ENCODE peak calls at places on chromosomes 13 and 19, in ten cellular contexts. I, J, F, K, Z, H, P, A, Y and L are unnamed samples.

GRCh38 chr13:110226051-110226562 is 80.8 kb downstream of the COL4A1 start:
- DNase-seq in F (no peak), I (no peak), Z (peak), P (no peak), A (no peak), Y (no peak), H (peak), K (no peak), J (no peak), L (no peak)

GRCh38 chr19:30361721-30362120 is 10.5 kb upstream of the ZNF536 start:
- DNase-seq in H (no peak), Y (no peak), F (no peak), Z (no peak), I (no peak), J (no peak), P (no peak), A (no peak), K (no peak), L (no peak)

GRCh38 chr19:5118026-5118425 is 149.1 kb downstream of the KDM4B start:
- DNase-seq in H (no peak), P (no peak), J (no peak), F (no peak), I (no peak), K (no peak), A (no peak), Z (no peak), Y (no peak), L (no peak)

GRCh38 chr19:43532571-43532961 is 422 bp upstream of the ZNF575 start:
- DNase-seq in I (peak), Z (no peak), H (no peak), Y (no peak), P (peak), F (peak), K (peak), J (no peak), A (no peak), L (peak)

GRCh38 chr19:23991170-23991569 is 76.5 kb downstream of the ZNF726 start:
- DNase-seq in Y (no peak), I (no peak), F (no peak), Z (no peak), J (no peak), P (peak), H (peak), K (no peak), A (no peak), L (peak)

GRCh38 chr19:17329061-17329767 is 5.4 kb downstream of the ANO8 start:
- DNase-seq in F (no peak), H (no peak), A (no peak), J (no peak), K (no peak), Z (no peak), I (peak), P (no peak), Y (no peak), L (no peak)

GRCh38 chr13:90545070-90545840 is 802.2 kb upstream of the MIR17HG start:
- DNase-seq in Z (peak), A (no peak), P (no peak), I (no peak), J (no peak), Y (no peak), K (no peak), F (no peak), H (peak), L (no peak)

GRCh38 chr19:14437578-14438140 is 4.6 kb downstream of the PKN1 start:
- DNase-seq in I (no peak), K (no peak), F (no peak), Z (no peak), A (no peak), H (no peak), P (no peak), J (no peak), Y (no peak), L (no peak)

GRCh38 chr19:19657397-19657783 is 6.1 kb downstream of the ATP13A1 start:
- DNase-seq in J (peak), P (no peak), F (peak), K (no peak), A (no peak), Z (no peak), Y (no peak), H (no peak), I (no peak), L (no peak)

GRCh38 chr13:112444001-112444311 is 67.8 kb downstream of the SPACA7 start:
- DNase-seq in I (peak), H (peak), A (peak), J (peak), P (peak), Y (peak), K (peak), Z (peak), F (peak), L (peak)

GRCh38 chr19:1851581-1852293 is 3.5 kb upstream of the REXO1 start:
- DNase-seq in P (no peak), H (no peak), A (no peak), Z (no peak), K (no peak), F (no peak), I (no peak), J (no peak), Y (no peak), L (no peak)

GRCh38 chr19:6774821-6775707 is 2.6 kb downstream of the VAV1 start:
- DNase-seq in Z (no peak), I (no peak), P (no peak), A (no peak), Y (no peak), H (no peak), F (no peak), K (peak), J (no peak), L (no peak)